ENCODE peak calls at places on chromosome 20, in six cellular contexts. J is H1; I is foreskin fibroblast; X is effector memory CD4-positive, alpha-beta T cell; C is brain microvascular endothelial cell; M is ELR. V is an unnamed sample.

GRCh38 chr20:61439251-61439650 is 187.2 kb downstream of the CDH4 start:
- DNase-seq in J (no peak), I (no peak), X (no peak), C (no peak), M (no peak), V (no peak)

GRCh38 chr20:16475225-16475624 is 98.0 kb downstream of the KIF16B start:
- DNase-seq in J (no peak), I (peak), X (no peak), C (peak), M (no peak), V (no peak)

GRCh38 chr20:31864521-31865400 is 5.6 kb downstream of the DUSP15 start:
- DNase-seq in J (no peak), I (no peak), X (no peak), C (no peak), M (no peak), V (no peak)

GRCh38 chr20:48957521-48957920 is 36.0 kb downstream of the ARFGEF2 start:
- DNase-seq in J (no peak), I (peak), X (no peak), C (no peak), M (no peak), V (no peak)

GRCh38 chr20:22686097-22686496 is 101.7 kb upstream of the FOXA2 start:
- DNase-seq in J (peak), I (peak), X (no peak), C (peak), M (peak), V (no peak)

GRCh38 chr20:43670423-43670822 is 3.5 kb downstream of the MYBL2 start:
- DNase-seq in J (no peak), I (no peak), X (no peak), C (no peak), M (no peak), V (no peak)

GRCh38 chr20:10448270-10449156 is 13.4 kb downstream of the SLX4IP start:
- DNase-seq in J (no peak), I (peak), X (no peak), C (no peak), M (peak), V (no peak)

GRCh38 chr20:16580127-16580526 is 6.9 kb upstream of the KIF16B start:
- DNase-seq in J (no peak), I (peak), X (no peak), C (peak), M (peak), V (no peak)

GRCh38 chr20:22490287-22491187 is 93.8 kb downstream of the FOXA2 start:
- DNase-seq in J (peak), I (no peak), X (no peak), C (no peak), M (no peak), V (no peak)

GRCh38 chr20:63313349-63314014 is 20.5 kb downstream of the COL20A1 start:
- DNase-seq in J (no peak), I (no peak), X (no peak), C (no peak), M (no peak), V (no peak)

GRCh38 chr20:62252342-62252966 is 14.1 kb downstream of the OSBPL2 start:
- DNase-seq in J (no peak), I (peak), X (no peak), C (no peak), M (peak), V (no peak)

GRCh38 chr20:41395669-41396664 is 29.3 kb upstream of the EMILIN3 start:
- DNase-seq in J (no peak), I (peak), X (no peak), C (no peak), M (peak), V (no peak)

GRCh38 chr20:43563991-43564390 is 5.2 kb downstream of the SGK2 start:
- DNase-seq in J (no peak), I (no peak), X (no peak), C (no peak), M (no peak), V (no peak)

GRCh38 chr20:45359406-45360148 is 3.4 kb upstream of the SYS1 start:
- DNase-seq in J (no peak), I (no peak), X (no peak), C (peak), M (peak), V (no peak)

GRCh38 chr20:10359621-10360040 is 74.4 kb downstream of the MKKS start:
- DNase-seq in J (no peak), I (peak), X (no peak), C (peak), M (peak), V (no peak)

GRCh38 chr20:61560361-61560853 is 308.3 kb downstream of the CDH4 start:
- DNase-seq in J (peak), I (peak), X (no peak), C (no peak), M (peak), V (no peak)

GRCh38 chr20:4513720-4514119 is 208.0 kb upstream of the PRND start:
- DNase-seq in J (no peak), I (peak), X (no peak), C (peak), M (peak), V (no peak)

GRCh38 chr20:25136643-25137559 is 55.0 kb upstream of the VSX1 start:
- DNase-seq in J (no peak), I (peak), X (no peak), C (peak), M (peak), V (no peak)

GRCh38 chr20:61802721-61803311 is 262.9 kb downstream of the TAF4 start:
- DNase-seq in J (no peak), I (no peak), X (no peak), C (no peak), M (no peak), V (no peak)

GRCh38 chr20:46905364-46906125 is 10.9 kb downstream of the EYA2 start:
- DNase-seq in J (no peak), I (peak), X (no peak), C (no peak), M (no peak), V (no peak)

GRCh38 chr20:62066339-62066982 is 780 bp upstream of the TAF4 start:
- DNase-seq in J (peak), I (peak), X (no peak), C (no peak), M (peak), V (no peak)

GRCh38 chr20:6134592-6134991 is 11.8 kb upstream of the FERMT1 start:
- DNase-seq in J (no peak), I (no peak), X (no peak), C (no peak), M (no peak), V (no peak)

GRCh38 chr20:32743237-32744112 is at the start of gene COMMD7:
- DNase-seq in J (peak), I (peak), X (peak), C (peak), M (peak), V (no peak)

GRCh38 chr20:7836076-7836475 is 104.2 kb downstream of the HAO1 start:
- DNase-seq in J (no peak), I (peak), X (no peak), C (no peak), M (no peak), V (no peak)

GRCh38 chr20:57025666-57026065 is 240.8 kb downstream of the BMP7 start:
- DNase-seq in J (no peak), I (no peak), X (no peak), C (no peak), M (no peak), V (no peak)

GRCh38 chr20:13261460-13262301 is 40.6 kb downstream of the ISM1 start:
- DNase-seq in J (peak), I (peak), X (peak), C (peak), M (peak), V (peak)

GRCh38 chr20:15846446-15846845 is 726.8 kb downstream of the KIF16B start:
- DNase-seq in J (no peak), I (no peak), X (no peak), C (no peak), M (no peak), V (no peak)

GRCh38 chr20:33685328-33686007 is 717 bp downstream of the E2F1 start:
- DNase-seq in J (peak), I (peak), X (peak), C (no peak), M (peak), V (no peak)

GRCh38 chr20:45445805-45446562 is 23.6 kb upstream of the WFDC2 start:
- DNase-seq in J (peak), I (peak), X (no peak), C (no peak), M (peak), V (no peak)

GRCh38 chr20:34525709-34526416 is 9.6 kb downstream of the DYNLRB1 start:
- DNase-seq in J (no peak), I (peak), X (no peak), C (peak), M (peak), V (no peak)

GRCh38 chr20:47691632-47692031 is 93.6 kb downstream of the SULF2 start:
- DNase-seq in J (no peak), I (peak), X (no peak), C (peak), M (peak), V (no peak)

GRCh38 chr20:542777-543368 is 717 bp downstream of the CSNK2A1 start:
- DNase-seq in J (no peak), I (peak), X (no peak), C (no peak), M (peak), V (peak)

GRCh38 chr20:5393218-5393870 is 76.6 kb upstream of the PROKR2 start:
- DNase-seq in J (no peak), I (no peak), X (no peak), C (no peak), M (no peak), V (no peak)

GRCh38 chr20:36579996-36580545 is 6.7 kb downstream of the TGIF2 start:
- DNase-seq in J (no peak), I (peak), X (no peak), C (peak), M (peak), V (no peak)